ENCODE peak calls at places on chromosomes 1 and 21, in ten cellular contexts. H, A, E, X, D, Y, Q, L, M and U are unnamed samples.

GRCh38 chr1:24898152-24898908 is 31.7 kb downstream of the RUNX3 start:
- DNase-seq in A (peak; percentile 32), Q (peak; percentile 82), L (peak; percentile 87), Y (no peak), D (no peak), X (peak; percentile 77), H (peak; percentile 69), E (peak; percentile 65), M (peak; percentile 77), U (no peak)

GRCh38 chr1:99645199-99645598 is 714 bp upstream of the PALMD start:
- DNase-seq in A (peak; percentile 60), Q (no peak), X (no peak), Y (no peak), M (no peak), L (no peak), E (no peak), H (peak; percentile 10), D (peak; percentile 26), U (no peak)

GRCh38 chr1:211711313-211711712 is 35.9 kb upstream of the NEK2 start:
- DNase-seq in H (no peak), M (no peak), D (no peak), E (no peak), X (no peak), Y (no peak), L (no peak), Q (no peak), A (no peak), U (no peak)

GRCh38 chr1:44326066-44326701 is 28.9 kb downstream of the ERI3 start:
- DNase-seq in L (no peak), E (no peak), D (no peak), M (no peak), Y (no peak), X (no peak), Q (no peak), H (no peak), A (no peak), U (no peak)

GRCh38 chr1:177753655-177754054 is 216.2 kb downstream of the SEC16B start:
- DNase-seq in X (no peak), Y (no peak), H (no peak), L (no peak), D (no peak), A (no peak), Q (no peak), E (no peak), M (no peak), U (no peak)

GRCh38 chr21:42009018-42009830 is 936 bp downstream of the ZBTB21 start:
- DNase-seq in X (no peak), E (peak; percentile 52), D (no peak), H (peak; percentile 6), A (peak; percentile 33), Q (no peak), Y (peak; percentile 92), M (peak; percentile 71), L (peak; percentile 69), U (peak; percentile 81)

GRCh38 chr1:86981482-86982311 is 67.3 kb downstream of the HS2ST1 start:
- DNase-seq in M (no peak), Y (no peak), H (no peak), E (no peak), D (no peak), X (no peak), A (no peak), Q (no peak), L (no peak), U (no peak)

GRCh38 chr1:202107321-202107761 is 15.4 kb upstream of the GPR37L1 start:
- DNase-seq in Q (no peak), L (no peak), X (no peak), A (no peak), E (peak; percentile 95), M (peak; percentile 79), D (no peak), H (no peak), Y (no peak), U (no peak)

GRCh38 chr21:39317134-39318090 is 4.0 kb upstream of the BRWD1 start:
- DNase-seq in X (no peak), M (no peak), D (no peak), Q (no peak), Y (no peak), A (no peak), H (no peak), L (peak; percentile 21), E (no peak), U (no peak)

GRCh38 chr21:39316729-39317128 is 3.3 kb upstream of the BRWD1 start:
- DNase-seq in D (no peak), A (no peak), Y (no peak), M (no peak), E (no peak), Q (no peak), H (no peak), L (no peak), X (no peak), U (no peak)

GRCh38 chr21:39314155-39315027 is 959 bp upstream of the BRWD1 start:
- DNase-seq in Y (no peak), A (peak; percentile 31), H (peak; percentile 10), D (no peak), Q (no peak), E (peak; percentile 28), X (no peak), L (no peak), M (peak; percentile 50), U (peak; percentile 72)

GRCh38 chr21:39315603-39316002 is 2.2 kb upstream of the BRWD1 start:
- DNase-seq in D (no peak), Y (no peak), A (no peak), L (no peak), X (no peak), H (no peak), E (no peak), Q (no peak), M (no peak), U (no peak)

DNA sequence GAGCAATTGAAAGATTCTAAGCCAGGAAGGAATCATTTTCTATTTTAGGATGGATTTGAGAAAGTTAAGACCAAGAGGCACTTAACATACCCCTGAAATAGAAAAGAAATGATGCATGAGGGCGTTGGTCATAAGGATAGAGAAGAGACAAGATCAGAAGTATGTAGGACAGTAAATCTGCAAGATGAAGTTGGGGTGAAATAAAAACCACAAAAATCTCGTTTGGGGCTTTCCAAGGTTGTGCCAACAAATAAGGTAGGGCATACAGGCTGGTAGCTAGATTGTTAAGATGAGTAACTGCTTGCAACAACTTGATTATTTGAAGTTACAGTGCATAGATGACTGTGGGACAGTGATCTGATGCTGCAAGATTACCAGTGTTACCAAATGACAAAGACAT is 2.6 kb upstream of the BRWD1 start:
- DNase-seq in E (no peak), D (no peak), A (no peak), X (no peak), M (no peak), Q (no peak), H (no peak), Y (no peak), L (no peak), U (no peak)
- H3K4me1 ChIP-seq in E (peaks cover 39% of the 10 kb centered on the region), D (peaks cover 3% of the 10 kb centered on the region), A (peaks cover 20% of the 10 kb centered on the region), X (peaks cover 34% of the 10 kb centered on the region), M (peaks cover 23% of the 10 kb centered on the region), Q (peaks cover 60% of the 10 kb centered on the region), H (peaks cover 27% of the 10 kb centered on the region), Y (peaks cover 52% of the 10 kb centered on the region), L (peaks cover 14% of the 10 kb centered on the region), U (peaks cover 33% of the 10 kb centered on the region)

GRCh38 chr1:93615201-93616150 is 66.2 kb downstream of the BCAR3 start:
- DNase-seq in D (no peak), M (peak; percentile 28), H (peak; percentile 48), Y (no peak), A (no peak), X (no peak), E (no peak), Q (peak; percentile 50), L (no peak), U (peak; percentile 52)

GRCh38 chr1:93614550-93615200 is 67.0 kb downstream of the BCAR3 start:
- DNase-seq in Q (no peak), H (no peak), E (peak; percentile 79), Y (no peak), A (no peak), M (peak; percentile 70), D (no peak), L (no peak), X (no peak), U (no peak)

GRCh38 chr1:93616221-93616995 is 65.2 kb downstream of the BCAR3 start:
- DNase-seq in D (no peak), Q (no peak), E (peak; percentile 52), X (no peak), Y (no peak), L (no peak), A (no peak), M (peak; percentile 67), H (peak; percentile 46), U (peak; percentile 57)

GRCh38 chr1:93617670-93618488 is 63.8 kb downstream of the BCAR3 start:
- DNase-seq in X (no peak), A (no peak), H (peak; percentile 67), Q (no peak), D (no peak), Y (no peak), L (no peak), E (peak; percentile 78), M (peak; percentile 89), U (peak; percentile 50)

DNA sequence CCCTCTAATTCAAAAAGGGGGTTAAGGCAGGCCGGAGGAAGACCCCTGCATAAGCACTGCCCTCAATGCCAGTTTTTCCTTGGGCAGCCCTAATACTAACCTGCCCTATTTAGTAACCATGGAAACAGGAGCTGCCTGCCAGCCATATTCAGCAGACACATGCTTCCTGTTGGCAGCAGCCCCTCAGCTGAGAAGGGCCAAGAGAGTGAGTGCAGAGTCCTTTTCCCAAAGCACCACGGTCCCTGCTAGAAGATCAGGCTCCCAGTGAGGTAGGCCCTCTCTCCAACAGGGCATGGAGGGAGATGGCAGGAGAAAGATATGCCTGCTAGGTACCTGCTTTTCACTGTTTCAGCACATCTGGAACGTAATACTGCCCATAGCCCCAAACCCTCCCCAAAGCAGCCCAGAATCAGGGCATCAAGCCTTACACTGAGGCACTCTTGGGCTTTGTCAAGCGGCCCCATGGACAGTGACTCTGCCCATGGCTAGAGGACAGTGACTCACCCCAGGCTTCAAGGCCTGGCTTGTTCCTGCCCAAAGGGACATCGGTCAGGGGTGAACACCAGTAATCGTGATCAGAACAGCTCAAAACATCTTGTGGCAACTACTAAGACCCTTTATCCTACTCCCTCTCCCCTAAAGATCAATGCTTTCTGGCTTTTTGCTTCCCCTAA is 64.5 kb downstream of the BCAR3 start:
- DNase-seq in Y (no peak), L (peak; percentile 68), A (no peak), E (peak; percentile 79), D (no peak), H (no peak), X (no peak), Q (no peak), M (peak; percentile 37), U (peak; percentile 68)
- TF ChIP-seq EP300 in Y (no peak), L (no peak), A (no peak), E (no peak), D (no peak), H (no peak), X (no peak), Q (no peak), M (no peak), U (no peak)

GRCh38 chr21:33022489-33022827 is 3.3 kb upstream of the OLIG2 start:
- DNase-seq in Q (no peak), E (no peak), Y (no peak), A (no peak), H (no peak), D (no peak), M (no peak), L (peak; percentile 12), X (no peak), U (no peak)
- H3K4me1 ChIP-seq in Q (no peaks in the 10 kb centered on the region), E (peaks cover 65% of the 10 kb centered on the region), Y (peaks cover 63% of the 10 kb centered on the region), A (peaks cover 72% of the 10 kb centered on the region), H (no peaks in the 10 kb centered on the region), D (peaks cover 2% of the 10 kb centered on the region), M (peaks cover 47% of the 10 kb centered on the region), L (no peaks in the 10 kb centered on the region), X (peaks cover 58% of the 10 kb centered on the region), U (peaks cover 59% of the 10 kb centered on the region)

DNA sequence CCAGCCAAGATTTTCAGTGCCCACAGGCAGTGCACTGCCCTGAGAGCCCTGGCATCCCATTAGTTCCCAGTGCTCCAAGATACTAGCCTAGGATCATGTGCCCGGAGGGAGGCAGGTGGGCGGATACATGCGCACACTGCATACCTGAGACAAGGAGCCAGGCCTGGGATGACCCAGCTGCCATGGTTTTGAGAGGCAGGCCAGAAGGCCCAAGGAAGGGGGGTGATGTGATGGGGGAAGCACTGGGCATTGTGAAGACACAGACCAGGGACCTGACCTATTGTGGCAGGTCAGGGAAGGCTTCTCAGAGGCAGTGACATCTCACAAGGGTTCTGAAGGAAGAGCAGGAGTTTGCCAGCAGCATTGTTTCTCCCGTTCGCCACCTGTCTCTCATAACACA is 3.6 kb downstream of the ZC3H12A start:
- DNase-seq in L (no peak), H (no peak), A (no peak), E (no peak), X (no peak), Y (no peak), M (peak; percentile 23), D (peak; percentile 35), Q (no peak), U (no peak)
- TF ChIP-seq EP300 in L (no peak), H (no peak), A (no peak), E (no peak), X (no peak), Y (no peak), M (no peak), D (no peak), Q (no peak), U (no peak)